ENCODE peak calls at places on chromosomes 4 and X, in seven cellular contexts. One of them, this sample, is unnamed.

GRCh38 chr4:62881210-62881609 is 1528.0 kb downstream of the TECRL start:
- DNase-seq in mammary epithelial cell: no peak
- DNase-seq in right atrium auricular region: no peak
- DNase-seq in spleen: no peak
- DNase-seq in heart right ventricle: no peak
- DNase-seq in neural progenitor cell: no peak
- DNase-seq in uterus: no peak
- DNase-seq in this sample: no peak

GRCh38 chr4:113285512-113285911 is 236.1 kb downstream of the ANK2 start:
- DNase-seq in right atrium auricular region: no peak
- DNase-seq in uterus: no peak
- DNase-seq in spleen: no peak
- DNase-seq in mammary epithelial cell: no peak
- DNase-seq in neural progenitor cell: no peak
- DNase-seq in heart right ventricle: no peak
- DNase-seq in this sample: no peak

GRCh38 chr4:48133668-48134444 is at the start of gene TXK:
- DNase-seq in right atrium auricular region: no peak
- DNase-seq in mammary epithelial cell: no peak
- DNase-seq in uterus: no peak
- DNase-seq in neural progenitor cell: no peak
- DNase-seq in spleen: no peak
- DNase-seq in heart right ventricle: no peak
- DNase-seq in this sample: no peak

GRCh38 chr4:87838207-87838606 is 5.4 kb downstream of the MEPE start:
- DNase-seq in heart right ventricle: no peak
- DNase-seq in mammary epithelial cell: no peak
- DNase-seq in uterus: no peak
- DNase-seq in right atrium auricular region: no peak
- DNase-seq in neural progenitor cell: peak; percentile 15
- DNase-seq in spleen: no peak
- DNase-seq in this sample: no peak

GRCh38 chrX:14758029-14758491 is 114.8 kb downstream of the FANCB start:
- DNase-seq in right atrium auricular region: no peak
- DNase-seq in mammary epithelial cell: no peak
- DNase-seq in neural progenitor cell: no peak
- DNase-seq in uterus: no peak
- DNase-seq in spleen: no peak
- DNase-seq in heart right ventricle: no peak
- DNase-seq in this sample: no peak

GRCh38 chrX:124388562-124388961 is 42.2 kb downstream of the SH2D1A start:
- DNase-seq in uterus: peak; percentile 19
- DNase-seq in mammary epithelial cell: peak; percentile 31
- DNase-seq in heart right ventricle: peak; percentile 16
- DNase-seq in spleen: no peak
- DNase-seq in neural progenitor cell: peak; percentile 67
- DNase-seq in right atrium auricular region: peak; percentile 62
- DNase-seq in this sample: peak; percentile 50

GRCh38 chr4:133151681-133152329 is 2.7 kb downstream of the PCDH10 start:
- DNase-seq in uterus: no peak
- DNase-seq in right atrium auricular region: no peak
- DNase-seq in heart right ventricle: no peak
- DNase-seq in mammary epithelial cell: no peak
- DNase-seq in spleen: no peak
- DNase-seq in neural progenitor cell: peak; percentile 74
- DNase-seq in this sample: peak; percentile 58

GRCh38 chr4:14864365-14864762 is 137.9 kb upstream of the CPEB2 start:
- DNase-seq in spleen: no peak
- DNase-seq in mammary epithelial cell: no peak
- DNase-seq in heart right ventricle: no peak
- DNase-seq in neural progenitor cell: peak; percentile 54
- DNase-seq in uterus: no peak
- DNase-seq in right atrium auricular region: no peak
- DNase-seq in this sample: no peak

GRCh38 chr4:93174598-93174997 is 654.0 kb upstream of the ATOH1 start:
- DNase-seq in spleen: no peak
- DNase-seq in uterus: no peak
- DNase-seq in mammary epithelial cell: no peak
- DNase-seq in heart right ventricle: no peak
- DNase-seq in right atrium auricular region: no peak
- DNase-seq in neural progenitor cell: no peak
- DNase-seq in this sample: no peak

GRCh38 chr4:151563194-151563593 is 154.2 kb downstream of the FHIP1A start:
- DNase-seq in mammary epithelial cell: peak; percentile 29
- DNase-seq in spleen: no peak
- DNase-seq in neural progenitor cell: no peak
- DNase-seq in heart right ventricle: no peak
- DNase-seq in right atrium auricular region: no peak
- DNase-seq in uterus: no peak
- DNase-seq in this sample: no peak

DNA sequence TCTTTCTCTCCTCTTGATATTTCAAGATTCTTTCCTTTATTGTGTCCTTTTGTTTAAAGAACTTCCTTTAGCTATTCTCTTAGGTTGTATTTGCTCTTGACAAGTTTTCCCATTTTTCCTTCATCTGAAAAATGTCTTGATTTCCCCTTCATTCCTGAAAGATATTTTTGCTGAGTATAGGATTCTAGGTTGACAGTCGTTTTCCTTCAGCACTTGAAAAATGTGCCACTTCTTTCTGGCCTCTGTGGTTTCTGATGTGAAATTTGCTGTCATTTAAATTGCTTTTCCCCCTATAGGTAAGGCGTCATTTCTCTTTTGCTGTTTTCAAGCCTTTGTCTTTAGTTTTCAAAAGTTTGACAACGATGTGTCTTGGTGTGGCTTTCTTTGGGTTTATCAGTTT is 23.3 kb upstream of the LAMTOR3 start:
- DNase-seq in neural progenitor cell: no peak
- DNase-seq in right atrium auricular region: no peak
- DNase-seq in heart right ventricle: no peak
- DNase-seq in uterus: no peak
- DNase-seq in spleen: no peak
- DNase-seq in mammary epithelial cell: no peak
- DNase-seq in this sample: no peak
- H3K36me3 ChIP-seq in neural progenitor cell: peaks cover 25% of the 10 kb centered on the region
- H3K36me3 ChIP-seq in right atrium auricular region: peaks cover 9% of the 10 kb centered on the region
- H3K36me3 ChIP-seq in heart right ventricle: no peaks in the 10 kb centered on the region
- H3K36me3 ChIP-seq in uterus: no peaks in the 10 kb centered on the region
- H3K36me3 ChIP-seq in spleen: peaks cover 33% of the 10 kb centered on the region
- H3K36me3 ChIP-seq in mammary epithelial cell: peaks cover 23% of the 10 kb centered on the region
- H3K36me3 ChIP-seq in this sample: peaks cover 19% of the 10 kb centered on the region

GRCh38 chr4:33162122-33162521 is 2442.0 kb downstream of the PCDH7 start:
- DNase-seq in mammary epithelial cell: no peak
- DNase-seq in neural progenitor cell: no peak
- DNase-seq in right atrium auricular region: no peak
- DNase-seq in heart right ventricle: no peak
- DNase-seq in spleen: no peak
- DNase-seq in uterus: no peak
- DNase-seq in this sample: no peak

GRCh38 chr4:33161202-33161601 is 2441.0 kb downstream of the PCDH7 start:
- DNase-seq in right atrium auricular region: no peak
- DNase-seq in heart right ventricle: no peak
- DNase-seq in neural progenitor cell: no peak
- DNase-seq in mammary epithelial cell: no peak
- DNase-seq in spleen: no peak
- DNase-seq in uterus: no peak
- DNase-seq in this sample: no peak

GRCh38 chr4:33160126-33160525 is 2440.0 kb downstream of the PCDH7 start:
- DNase-seq in heart right ventricle: no peak
- DNase-seq in spleen: no peak
- DNase-seq in uterus: no peak
- DNase-seq in right atrium auricular region: no peak
- DNase-seq in mammary epithelial cell: no peak
- DNase-seq in neural progenitor cell: peak; percentile 29
- DNase-seq in this sample: no peak
- TF ChIP-seq CTCF in heart right ventricle: peak; percentile 8
- TF ChIP-seq CTCF in spleen: no peak
- TF ChIP-seq CTCF in uterus: no peak
- TF ChIP-seq CTCF in right atrium auricular region: no peak
- TF ChIP-seq CTCF in mammary epithelial cell: no peak
- TF ChIP-seq CTCF in neural progenitor cell: peak; percentile 58
- TF ChIP-seq CTCF in this sample: peak; percentile 21

GRCh38 chr4:159175165-159175988 is 72.5 kb downstream of the RAPGEF2 start:
- DNase-seq in uterus: peak; percentile 32
- DNase-seq in neural progenitor cell: peak; percentile 88
- DNase-seq in right atrium auricular region: peak; percentile 69
- DNase-seq in heart right ventricle: peak; percentile 35
- DNase-seq in spleen: peak; percentile 74
- DNase-seq in mammary epithelial cell: peak; percentile 80
- DNase-seq in this sample: no peak

GRCh38 chr4:159179310-159179958 is 76.6 kb downstream of the RAPGEF2 start:
- DNase-seq in right atrium auricular region: no peak
- DNase-seq in neural progenitor cell: no peak
- DNase-seq in mammary epithelial cell: no peak
- DNase-seq in uterus: no peak
- DNase-seq in heart right ventricle: no peak
- DNase-seq in spleen: no peak
- DNase-seq in this sample: no peak

GRCh38 chr4:159177265-159178146 is 74.6 kb downstream of the RAPGEF2 start:
- DNase-seq in mammary epithelial cell: no peak
- DNase-seq in spleen: no peak
- DNase-seq in heart right ventricle: no peak
- DNase-seq in uterus: no peak
- DNase-seq in right atrium auricular region: no peak
- DNase-seq in neural progenitor cell: no peak
- DNase-seq in this sample: no peak

GRCh38 chr4:159175989-159176375 is 73.1 kb downstream of the RAPGEF2 start:
- DNase-seq in mammary epithelial cell: no peak
- DNase-seq in neural progenitor cell: no peak
- DNase-seq in heart right ventricle: no peak
- DNase-seq in right atrium auricular region: no peak
- DNase-seq in spleen: no peak
- DNase-seq in uterus: no peak
- DNase-seq in this sample: no peak

DNA sequence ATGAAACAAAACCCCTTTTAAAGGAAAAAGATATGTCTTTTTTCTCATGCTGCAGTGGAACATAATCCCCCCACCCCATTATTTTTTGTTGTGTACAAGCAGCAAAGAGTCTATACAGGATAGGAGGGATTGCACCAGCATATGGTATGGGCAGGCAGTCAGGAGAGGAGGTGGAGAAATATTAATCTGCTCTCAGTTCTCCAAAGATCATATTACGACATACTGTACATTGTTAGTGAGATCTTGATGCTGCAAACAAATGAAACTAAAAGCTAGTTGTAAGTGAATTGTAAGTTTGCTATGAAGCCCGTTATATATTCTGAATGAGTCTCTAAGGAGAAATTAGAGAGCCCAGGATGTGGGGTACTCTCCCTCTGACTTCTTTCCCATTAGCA is 75.3 kb downstream of the RAPGEF2 start:
- DNase-seq in neural progenitor cell: no peak
- DNase-seq in uterus: no peak
- DNase-seq in mammary epithelial cell: no peak
- DNase-seq in spleen: no peak
- DNase-seq in heart right ventricle: no peak
- DNase-seq in right atrium auricular region: no peak
- DNase-seq in this sample: no peak
- H3K4me1 ChIP-seq in neural progenitor cell: peaks cover 23% of the 10 kb centered on the region
- H3K4me1 ChIP-seq in uterus: no peaks in the 10 kb centered on the region
- H3K4me1 ChIP-seq in mammary epithelial cell: peaks cover 16% of the 10 kb centered on the region
- H3K4me1 ChIP-seq in spleen: peaks cover 39% of the 10 kb centered on the region
- H3K4me1 ChIP-seq in heart right ventricle: peaks cover 87% of the 10 kb centered on the region
- H3K4me1 ChIP-seq in right atrium auricular region: no peaks in the 10 kb centered on the region
- H3K4me1 ChIP-seq in this sample: peaks cover 11% of the 10 kb centered on the region

GRCh38 chr4:7015383-7016035 is 27.7 kb upstream of the TADA2B start:
- DNase-seq in uterus: no peak
- DNase-seq in right atrium auricular region: no peak
- DNase-seq in mammary epithelial cell: no peak
- DNase-seq in neural progenitor cell: no peak
- DNase-seq in heart right ventricle: no peak
- DNase-seq in spleen: peak; percentile 38
- DNase-seq in this sample: no peak

GRCh38 chr4:7016512-7016911 is 26.7 kb upstream of the TADA2B start:
- DNase-seq in spleen: no peak
- DNase-seq in mammary epithelial cell: no peak
- DNase-seq in neural progenitor cell: no peak
- DNase-seq in heart right ventricle: no peak
- DNase-seq in uterus: no peak
- DNase-seq in right atrium auricular region: no peak
- DNase-seq in this sample: no peak

GRCh38 chr4:7014815-7015214 is 28.4 kb upstream of the TADA2B start:
- DNase-seq in heart right ventricle: no peak
- DNase-seq in neural progenitor cell: no peak
- DNase-seq in mammary epithelial cell: no peak
- DNase-seq in spleen: peak; percentile 54
- DNase-seq in uterus: no peak
- DNase-seq in right atrium auricular region: no peak
- DNase-seq in this sample: no peak

GRCh38 chr4:7016086-7016485 is 27.1 kb upstream of the TADA2B start:
- DNase-seq in uterus: no peak
- DNase-seq in mammary epithelial cell: no peak
- DNase-seq in spleen: no peak
- DNase-seq in right atrium auricular region: no peak
- DNase-seq in neural progenitor cell: no peak
- DNase-seq in heart right ventricle: no peak
- DNase-seq in this sample: no peak

DNA sequence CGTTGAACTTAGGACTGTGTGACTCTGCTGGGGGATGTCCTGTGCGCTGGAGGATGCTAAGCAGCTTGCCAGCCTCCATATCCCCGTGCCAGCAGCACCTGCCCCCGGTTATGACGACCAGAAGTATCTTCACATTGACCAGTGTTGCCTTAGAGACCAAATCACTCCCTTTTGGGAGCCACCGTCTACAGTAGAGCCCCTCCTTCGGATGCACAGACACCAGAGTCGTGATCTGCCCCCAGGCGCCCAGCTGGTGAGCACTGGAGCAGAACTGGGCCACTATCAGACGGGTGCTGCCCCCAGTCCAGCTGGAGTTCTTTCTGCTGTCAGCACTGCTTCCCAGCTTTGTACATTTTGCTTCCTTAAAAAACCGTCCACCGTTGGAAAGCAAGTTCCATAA is 30.0 kb upstream of the TADA2B start:
- DNase-seq in right atrium auricular region: no peak
- DNase-seq in mammary epithelial cell: no peak
- DNase-seq in neural progenitor cell: no peak
- DNase-seq in heart right ventricle: no peak
- DNase-seq in uterus: no peak
- DNase-seq in spleen: peak; percentile 57
- DNase-seq in this sample: no peak
- H3K36me3 ChIP-seq in right atrium auricular region: peaks cover 60% of the 10 kb centered on the region
- H3K36me3 ChIP-seq in mammary epithelial cell: peaks cover 33% of the 10 kb centered on the region
- H3K36me3 ChIP-seq in neural progenitor cell: no peaks in the 10 kb centered on the region
- H3K36me3 ChIP-seq in heart right ventricle: no peaks in the 10 kb centered on the region
- H3K36me3 ChIP-seq in uterus: no peaks in the 10 kb centered on the region
- H3K36me3 ChIP-seq in spleen: peaks cover 86% of the 10 kb centered on the region
- H3K36me3 ChIP-seq in this sample: peaks cover 55% of the 10 kb centered on the region

DNA sequence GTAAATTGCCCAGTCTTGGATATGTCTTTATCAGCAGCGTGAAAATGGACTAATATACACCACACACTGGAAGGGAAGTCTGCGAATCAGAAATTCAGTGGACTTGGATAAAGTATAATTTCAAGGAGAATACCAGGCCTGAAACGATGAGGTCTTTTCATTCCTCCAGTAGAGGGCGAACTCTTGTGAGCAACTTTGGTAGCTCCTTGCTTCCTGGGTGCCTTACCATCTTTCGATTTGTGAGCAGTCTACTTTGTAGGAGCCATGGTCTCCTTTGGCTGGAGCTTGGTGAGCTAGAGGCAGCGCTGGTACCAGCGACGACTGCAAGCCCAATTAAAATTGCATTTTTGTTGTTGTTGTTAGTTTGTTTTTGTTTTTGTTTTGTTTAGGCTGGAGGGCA is 791.9 kb downstream of the FAT4 start:
- DNase-seq in heart right ventricle: no peak
- DNase-seq in right atrium auricular region: no peak
- DNase-seq in spleen: no peak
- DNase-seq in neural progenitor cell: peak; percentile 18
- DNase-seq in mammary epithelial cell: peak; percentile 2
- DNase-seq in uterus: no peak
- DNase-seq in this sample: no peak
- TF ChIP-seq CTCF in heart right ventricle: no peak
- TF ChIP-seq CTCF in right atrium auricular region: no peak
- TF ChIP-seq CTCF in spleen: no peak
- TF ChIP-seq CTCF in neural progenitor cell: peak; percentile 31
- TF ChIP-seq CTCF in mammary epithelial cell: peak; percentile 11
- TF ChIP-seq CTCF in uterus: no peak
- TF ChIP-seq CTCF in this sample: no peak

This sample was measured in kidney.